ENCODE peak calls at places on chromosomes 13 and 19, in five cellular contexts. S, P, O, B and T are unnamed samples.

GRCh38 chr13:25608181-25608580 is 236.4 kb downstream of the ATP8A2 start:
- DNase-seq in P (no peak), B (no peak), S (no peak), O (no peak), T (no peak)

GRCh38 chr19:11203194-11204075 is 6.1 kb upstream of the KANK2 start:
- DNase-seq in S (peak), P (peak), O (peak), B (peak), T (peak)

GRCh38 chr13:40776232-40776631 is 5.2 kb upstream of the MRPS31 start:
- DNase-seq in O (no peak), B (no peak), S (no peak), P (no peak), T (no peak)

GRCh38 chr19:13629687-13630357 is 123.5 kb upstream of the CACNA1A start:
- DNase-seq in S (no peak), B (no peak), P (no peak), O (no peak), T (no peak)

GRCh38 chr13:113935081-113935511 is 38.8 kb downstream of the C13orf46 start:
- DNase-seq in P (no peak), B (no peak), O (no peak), S (no peak), T (no peak)

GRCh38 chr13:44465318-44465717 is 91.7 kb downstream of the SERP2 start:
- DNase-seq in P (no peak), O (no peak), B (no peak), S (no peak), T (no peak)

GRCh38 chr13:76854894-76855293 is 31.3 kb downstream of the KCTD12 start:
- DNase-seq in B (no peak), P (no peak), S (no peak), O (no peak), T (no peak)

GRCh38 chr13:113273856-113274590 is 23.0 kb upstream of the LAMP1 start:
- DNase-seq in P (no peak), S (no peak), O (peak), B (no peak), T (no peak)

GRCh38 chr19:7657047-7657779 is 11.6 kb upstream of the RETN start:
- DNase-seq in O (no peak), P (no peak), S (no peak), B (no peak), T (no peak)

GRCh38 chr13:29427937-29428309 is 167.6 kb downstream of the SLC7A1 start:
- DNase-seq in S (no peak), B (no peak), P (no peak), O (no peak), T (no peak)
- H3K27ac ChIP-seq in S (no peak), B (no peak), P (no peak), O (no peak), T (no peak)

GRCh38 chr13:61779456-61779855 is 363.8 kb upstream of the PCDH20 start:
- DNase-seq in O (no peak), P (no peak), S (no peak), B (no peak), T (no peak)

GRCh38 chr13:61777281-61777680 is 361.6 kb upstream of the PCDH20 start:
- DNase-seq in O (no peak), B (no peak), P (no peak), S (no peak), T (no peak)

GRCh38 chr13:61778531-61778930 is 362.9 kb upstream of the PCDH20 start:
- DNase-seq in O (no peak), S (no peak), P (no peak), B (no peak), T (no peak)

GRCh38 chr13:61774903-61775302 is 359.3 kb upstream of the PCDH20 start:
- DNase-seq in O (peak), P (no peak), S (no peak), B (no peak), T (peak)

GRCh38 chr13:61777902-61778301 is 362.3 kb upstream of the PCDH20 start:
- DNase-seq in S (no peak), O (no peak), B (no peak), P (no peak), T (no peak)
- H3K27ac ChIP-seq in S (no peak), O (no peak), B (no peak), P (no peak), T (no peak)

DNA sequence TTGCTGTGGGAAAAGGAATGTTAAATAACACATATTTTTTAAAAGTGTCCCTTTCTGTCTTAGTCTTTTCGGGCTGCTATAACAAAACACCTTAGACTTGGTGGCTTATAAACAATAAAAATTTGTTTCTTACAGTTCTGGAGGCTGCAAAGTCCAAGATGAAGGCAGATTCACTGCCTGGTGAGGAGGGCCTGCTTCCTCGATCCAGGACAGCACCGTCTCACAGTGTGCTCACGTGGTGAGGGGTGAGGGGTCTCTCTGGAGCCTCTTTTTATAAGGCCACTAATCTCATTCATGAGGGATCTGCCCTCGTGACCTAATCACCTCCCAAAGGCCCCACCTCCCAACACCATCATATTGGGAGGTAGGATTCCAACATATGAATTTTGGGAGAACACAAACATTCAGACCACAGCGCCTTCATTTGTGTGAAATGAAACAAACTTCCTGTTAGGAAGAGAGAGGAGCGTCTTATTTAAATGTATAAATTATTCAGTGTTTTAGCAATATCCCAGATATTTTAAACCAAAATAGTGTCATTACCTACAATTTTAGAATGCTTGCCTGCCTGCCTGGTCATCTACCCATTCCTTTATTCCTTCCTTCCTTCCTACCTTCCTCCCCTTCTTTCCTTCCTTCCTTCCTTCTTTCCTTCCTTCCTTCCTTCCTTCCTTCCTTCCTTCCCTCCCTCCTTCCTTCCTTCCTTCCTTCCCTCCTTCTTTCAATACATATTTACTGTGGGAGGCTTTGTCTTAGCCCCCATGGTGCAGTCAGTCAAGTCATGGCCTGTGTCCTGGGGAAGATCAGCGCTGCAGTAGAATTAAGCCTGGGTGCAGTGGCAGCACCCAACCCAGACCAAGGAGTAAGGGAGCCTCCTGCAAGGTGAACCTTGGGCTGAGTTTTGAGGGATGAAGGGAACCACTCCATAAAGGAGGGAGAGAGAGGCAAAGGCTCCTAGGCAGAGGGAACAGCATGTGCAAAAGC is 84.2 kb downstream of the TEX26 start:
- DNase-seq in B (no peak), P (no peak), O (no peak), S (no peak), T (no peak)
- H3K27ac ChIP-seq in B (no peak), P (no peak), O (no peak), S (no peak), T (no peak)

DNA sequence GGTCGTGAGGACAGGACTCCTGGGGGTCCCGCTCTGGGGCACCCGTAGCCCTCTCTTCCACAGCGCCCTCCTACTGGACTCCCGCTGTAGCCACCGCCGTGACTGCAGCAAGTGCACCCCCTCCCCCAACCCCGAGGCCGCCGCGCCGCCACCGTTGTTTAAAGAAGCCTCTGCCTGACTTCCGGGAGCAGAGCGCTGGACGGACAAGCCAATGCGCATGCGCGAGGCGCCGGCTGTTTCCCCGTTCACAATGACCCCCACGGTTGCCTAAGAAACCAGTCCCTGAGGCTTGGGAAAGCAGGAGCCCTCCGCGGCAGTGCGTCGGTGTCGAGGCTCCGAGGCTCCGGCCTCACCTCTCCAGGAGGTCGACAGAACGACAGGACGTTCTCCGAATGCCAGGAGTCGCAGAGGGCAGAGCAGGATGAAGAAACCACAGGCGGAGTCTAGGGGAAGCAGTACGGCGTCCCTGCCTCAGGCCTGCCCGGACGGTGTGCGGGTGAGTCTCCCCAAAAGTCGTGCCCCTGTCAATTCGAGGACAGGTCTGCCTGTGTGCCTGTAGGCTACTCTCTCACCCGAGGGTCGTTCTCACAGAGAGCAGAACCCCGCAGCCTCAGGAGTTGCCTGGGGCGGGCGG is 70.5 kb upstream of the ZNF420 start:
- DNase-seq in P (peak), O (no peak), S (peak), B (peak), T (no peak)
- H3K27ac ChIP-seq in P (no peak), O (no peak), S (no peak), B (no peak), T (no peak)

GRCh38 chr13:73702419-73703071 is 431.7 kb downstream of the KLF12 start:
- DNase-seq in S (peak), B (no peak), P (no peak), O (no peak), T (no peak)
- H3K27ac ChIP-seq in S (peak), B (no peak), P (no peak), O (no peak), T (no peak)

GRCh38 chr13:48636550-48636949 is 17.2 kb upstream of the CYSLTR2 start:
- DNase-seq in S (no peak), P (no peak), B (no peak), O (no peak), T (no peak)
- H3K27ac ChIP-seq in S (no peak), P (no peak), B (no peak), O (no peak), T (no peak)